ENCODE peak calls at places on chromosomes 13 and 19, in five cellular contexts. V is colonic mucosa, S is fibroblast of lung, K is neural progenitor cell, Y is kidney. N is an unnamed sample.

GRCh38 chr19:51316688-51317087 is 5.2 kb downstream of the IGLON5 start:
- DNase-seq in S (no peak), Y (no peak), K (no peak), V (no peak), N (no peak)

GRCh38 chr13:114155923-114156883 is 22.9 kb upstream of the CFAP97D2 start:
- DNase-seq in K (no peak), S (no peak), V (no peak), Y (peak; percentile 50), N (no peak)

GRCh38 chr19:677601-678380 is 1.6 kb downstream of the FSTL3 start:
- DNase-seq in K (no peak), V (no peak), S (peak; percentile 44), Y (peak; percentile 83), N (no peak)

GRCh38 chr19:10736189-10736588 is 18.3 kb downstream of the DNM2 start:
- DNase-seq in K (no peak), S (no peak), Y (no peak), V (no peak), N (no peak)

GRCh38 chr13:40547545-40548322 is 118.7 kb downstream of the FOXO1 start:
- DNase-seq in K (no peak), Y (no peak), S (no peak), V (no peak), N (no peak)

GRCh38 chr13:48748681-48749080 is 95.0 kb downstream of the CYSLTR2 start:
- DNase-seq in V (no peak), S (peak; percentile 63), K (no peak), Y (no peak), N (no peak)

GRCh38 chr19:58252102-58252685 is 23.5 kb downstream of the ZNF544 start:
- DNase-seq in Y (no peak), S (no peak), K (peak; percentile 13), V (no peak), N (no peak)

GRCh38 chr19:45275370-45275971 is 24.4 kb downstream of the MARK4 start:
- DNase-seq in S (peak; percentile 41), Y (no peak), K (no peak), V (no peak), N (no peak)

GRCh38 chr13:65914707-65915106 is 1315.4 kb downstream of the PCDH9 start:
- DNase-seq in V (no peak), Y (no peak), S (peak; percentile 51), K (no peak), N (peak; percentile 72)

GRCh38 chr19:10604460-10604980 is 17.4 kb upstream of the AP1M2 start:
- DNase-seq in K (no peak), V (no peak), Y (no peak), S (no peak), N (peak; percentile 53)

GRCh38 chr13:20219585-20219984 is 12.5 kb downstream of the GJB6 start:
- DNase-seq in S (no peak), V (no peak), Y (no peak), K (no peak), N (no peak)

GRCh38 chr13:34675626-34676025 is 266.4 kb upstream of the NBEA start:
- DNase-seq in Y (no peak), S (no peak), V (no peak), K (no peak), N (no peak)

GRCh38 chr13:39385621-39386231 is 217.3 kb downstream of the LHFPL6 start:
- DNase-seq in S (no peak), K (peak; percentile 83), V (no peak), Y (no peak), N (peak; percentile 54)

GRCh38 chr19:41701401-41702075 is 6.9 kb upstream of the CEACAM5 start:
- DNase-seq in V (peak; percentile 65), S (no peak), Y (no peak), K (no peak), N (no peak)

GRCh38 chr13:113176292-113176691 is 17.8 kb downstream of the PROZ start:
- DNase-seq in S (no peak), Y (no peak), V (peak; percentile 63), K (no peak), N (no peak)

GRCh38 chr19:16435999-16436650 is 35.6 kb downstream of the EPS15L1 start:
- DNase-seq in V (no peak), Y (no peak), S (no peak), K (no peak), N (peak; percentile 93)

GRCh38 chr13:63449549-63449948 is 2033.9 kb upstream of the PCDH20 start:
- DNase-seq in K (no peak), Y (no peak), V (no peak), S (no peak), N (peak; percentile 3)

GRCh38 chr13:74132152-74132767 is 1.9 kb downstream of the KLF12 start:
- DNase-seq in Y (no peak), K (peak; percentile 3), V (no peak), S (peak; percentile 34), N (peak; percentile 72)

GRCh38 chr13:26604784-26605183 is 47.3 kb downstream of the WASF3 start:
- DNase-seq in S (no peak), K (no peak), Y (peak; percentile 91), V (no peak), N (no peak)

GRCh38 chr13:79393564-79394249 is 12.3 kb downstream of the RBM26 start:
- DNase-seq in K (no peak), Y (no peak), S (no peak), V (peak; percentile 33), N (peak; percentile 83)

GRCh38 chr13:107753286-107753685 is 462.1 kb downstream of the LIG4 start:
- DNase-seq in Y (no peak), K (no peak), V (no peak), S (peak; percentile 58), N (no peak)

GRCh38 chr13:111213964-111214726 is 99.0 kb downstream of the ARHGEF7 start:
- DNase-seq in Y (peak; percentile 68), K (no peak), V (no peak), S (no peak), N (no peak)

DNA sequence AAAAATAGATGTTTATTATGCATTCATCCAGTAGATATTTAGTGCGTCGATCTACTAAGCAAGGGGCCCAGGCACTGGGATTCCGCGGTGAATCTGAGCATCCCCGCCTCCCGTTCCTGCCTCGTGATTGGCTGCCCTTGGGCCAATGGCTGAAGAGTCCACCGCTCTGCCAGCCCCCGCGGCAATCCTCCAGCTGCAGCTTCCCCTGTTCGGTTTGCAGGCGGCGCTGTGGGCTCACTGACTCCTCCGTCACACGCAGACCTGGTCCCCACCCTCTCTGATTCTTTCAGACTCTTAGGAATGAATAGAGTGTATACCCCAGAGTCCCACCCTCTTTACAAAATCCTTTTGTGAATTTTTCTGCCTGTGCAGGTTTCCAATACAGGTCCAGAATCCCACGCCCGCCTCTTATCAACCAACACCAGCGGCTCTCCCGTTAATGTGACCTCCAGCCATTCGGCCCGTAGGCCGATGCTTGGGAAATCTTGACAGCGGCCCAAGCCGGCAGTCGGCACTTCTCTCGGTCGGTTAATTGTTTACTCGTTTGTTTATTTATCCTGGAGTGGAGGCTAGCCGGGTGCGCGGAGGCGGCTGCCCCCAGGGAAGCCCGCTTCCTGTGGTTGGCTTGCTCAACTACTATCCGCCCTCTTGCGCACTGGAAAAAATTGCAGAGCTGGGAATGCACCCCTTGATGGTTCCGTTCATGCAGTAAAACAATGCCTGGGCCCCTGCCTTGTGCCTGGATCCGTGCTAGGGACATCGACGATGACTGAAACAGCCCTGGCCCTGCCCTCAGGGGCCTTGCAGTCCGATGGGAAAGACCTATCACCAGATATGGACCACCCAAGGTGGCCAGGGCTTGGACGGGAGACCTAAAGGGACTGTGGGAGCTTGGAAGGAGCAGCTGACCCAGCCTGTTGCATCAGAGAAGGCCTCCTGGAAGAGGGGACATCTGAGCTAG is 4.5 kb upstream of the ARHGAP35 start:
- DNase-seq in Y (peak; percentile 99), S (peak; percentile 96), V (peak; percentile 95), K (peak; percentile 97), N (peak; percentile 92)
- H3K9ac ChIP-seq in Y (peak overlapping the region; percentile 7), S (peak overlapping the region; percentile 24), V (peak overlapping the region; percentile 16), K (no peak overlapping the region), N (peak overlapping the region; percentile 39)

DNA sequence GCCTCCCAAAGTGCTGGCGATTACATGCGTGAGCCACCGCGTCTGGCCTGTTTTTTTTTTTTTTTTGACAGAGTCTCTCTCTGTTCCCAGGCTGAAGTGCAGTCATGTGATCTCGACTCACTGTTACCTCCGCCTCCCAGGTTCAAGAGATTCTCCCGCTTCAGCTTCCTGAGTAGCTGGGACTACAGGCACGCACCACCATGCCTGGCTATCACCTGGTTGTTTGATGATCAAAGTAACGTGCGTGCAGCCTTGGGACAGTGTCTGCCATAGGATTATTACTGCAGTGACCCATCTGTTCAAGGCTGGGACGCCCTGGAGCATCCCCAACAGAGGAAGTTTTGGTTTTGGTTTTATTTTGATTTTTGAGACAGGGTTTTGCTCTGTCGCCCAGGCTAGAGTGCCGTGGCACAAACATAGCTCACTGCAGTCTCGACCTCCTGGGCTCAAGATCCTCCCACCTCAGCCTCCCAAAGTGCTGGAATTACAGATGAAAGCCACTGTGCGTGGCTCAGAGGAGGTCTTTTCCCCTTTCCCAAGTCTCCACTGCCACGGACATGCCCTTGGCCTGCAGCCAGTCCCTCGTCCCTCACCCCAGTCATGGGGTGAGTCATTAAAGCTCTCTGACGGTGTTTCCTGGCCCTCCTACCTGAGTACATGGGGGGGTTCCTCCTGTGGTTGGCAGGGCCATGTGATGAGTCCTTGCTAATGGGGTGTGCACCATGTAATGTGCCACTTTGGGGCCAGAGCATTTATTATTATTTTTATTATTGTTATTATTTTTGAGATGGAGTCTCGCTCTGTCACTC is 65.6 kb downstream of the IER2 start:
- DNase-seq in Y (no peak), S (no peak), V (no peak), K (no peak), N (no peak)
- H3K4me3 ChIP-seq in Y (no peak overlapping the region), S (no peak overlapping the region), V (no peak overlapping the region), K (no peak overlapping the region), N (no peak overlapping the region)

DNA sequence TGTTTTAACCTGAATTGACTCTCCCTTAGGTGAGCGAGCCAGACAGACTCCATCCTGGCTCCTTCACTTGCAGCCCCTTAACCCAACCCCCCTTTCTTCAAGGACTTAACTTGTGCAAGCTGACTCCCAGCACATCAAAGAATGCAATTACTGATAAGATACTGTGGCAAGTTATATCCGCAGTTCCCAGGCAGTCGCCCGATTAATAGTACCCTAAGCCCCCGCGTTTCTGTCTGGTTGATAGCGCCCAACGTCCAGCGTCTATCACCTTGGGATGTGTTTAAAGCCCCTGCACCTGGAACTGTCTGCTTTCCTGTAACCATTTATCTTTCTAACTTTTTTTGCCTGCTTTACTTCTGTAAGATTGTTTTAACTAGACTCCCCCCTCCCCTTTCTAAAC is 6.2 kb downstream of the HSD17B14 start:
- DNase-seq in S (no peak), Y (no peak), V (no peak), K (no peak), N (no peak)
- H3K9ac ChIP-seq in S (no peak overlapping the region), Y (no peak overlapping the region), V (no peak overlapping the region), K (no peak overlapping the region), N (no peak overlapping the region)

DNA sequence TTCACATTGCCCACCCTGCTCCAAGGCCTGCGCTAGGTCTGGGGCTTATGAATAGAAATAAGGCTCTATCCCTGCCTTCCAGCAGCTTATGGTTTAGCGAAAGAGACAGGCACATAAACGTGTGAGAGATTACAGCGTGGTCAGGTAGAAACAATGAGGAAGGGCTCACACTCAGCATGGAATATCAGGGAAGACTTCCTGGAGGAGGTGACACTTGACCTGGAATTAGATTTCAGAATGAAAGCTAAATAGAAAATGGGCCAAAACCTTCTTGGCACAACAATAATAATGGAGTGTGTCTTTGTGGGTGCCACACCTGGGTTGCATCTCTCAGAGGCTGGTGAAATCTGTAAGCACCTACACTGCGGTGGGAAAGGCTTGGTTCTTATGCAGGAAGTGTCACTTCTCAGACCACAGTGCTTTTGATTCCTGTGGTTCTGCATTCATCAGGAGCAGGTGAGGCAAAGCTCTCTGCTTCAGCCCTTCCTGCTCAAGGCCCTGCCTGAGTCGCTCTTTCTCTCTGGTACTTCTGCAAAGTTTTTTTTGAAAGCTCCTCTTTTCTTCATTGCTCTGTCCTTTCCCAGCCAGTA is 430.3 kb downstream of the ZNF536 start:
- DNase-seq in S (no peak), K (no peak), V (no peak), Y (no peak), N (no peak)
- H3K4me3 ChIP-seq in S (no peak overlapping the region), K (no peak overlapping the region), V (no peak overlapping the region), Y (no peak overlapping the region), N (no peak overlapping the region)